ENCODE peak calls at places on chromosomes 13 and 19, in ten cellular contexts. One of them, this sample, is unnamed.

GRCh38 chr19:20233105-20233504 is 66.1 kb downstream of the ZNF486 start:
- DNase-seq in left ventricle myocardium inferior: no peak
- DNase-seq in Peyer's patch: no peak
- DNase-seq in lower leg skin: no peak
- DNase-seq in heart right ventricle: no peak
- DNase-seq in cardiac fibroblast: no peak
- DNase-seq in GM12865: no peak
- DNase-seq in AG09309: no peak
- DNase-seq in fibroblast of pulmonary artery: no peak
- DNase-seq in fibroblast of the aortic adventitia: no peak
- DNase-seq in this sample: no peak

GRCh38 chr19:18663940-18664530 is 19.4 kb upstream of the CRTC1 start:
- DNase-seq in cardiac fibroblast: no peak
- DNase-seq in fibroblast of the aortic adventitia: no peak
- DNase-seq in heart right ventricle: no peak
- DNase-seq in GM12865: no peak
- DNase-seq in Peyer's patch: no peak
- DNase-seq in fibroblast of pulmonary artery: no peak
- DNase-seq in left ventricle myocardium inferior: no peak
- DNase-seq in lower leg skin: no peak
- DNase-seq in AG09309: no peak
- DNase-seq in this sample: no peak

GRCh38 chr13:23509781-23510543 is 60.2 kb upstream of the TNFRSF19 start:
- DNase-seq in GM12865: no peak
- DNase-seq in lower leg skin: no peak
- DNase-seq in fibroblast of the aortic adventitia: peak
- DNase-seq in Peyer's patch: no peak
- DNase-seq in left ventricle myocardium inferior: no peak
- DNase-seq in heart right ventricle: no peak
- DNase-seq in cardiac fibroblast: peak
- DNase-seq in AG09309: peak
- DNase-seq in fibroblast of pulmonary artery: peak
- DNase-seq in this sample: no peak

GRCh38 chr19:28878862-28879566 is 333.9 kb downstream of the UQCRFS1 start:
- DNase-seq in lower leg skin: peak
- DNase-seq in fibroblast of pulmonary artery: peak
- DNase-seq in AG09309: peak
- DNase-seq in Peyer's patch: no peak
- DNase-seq in heart right ventricle: peak
- DNase-seq in cardiac fibroblast: peak
- DNase-seq in left ventricle myocardium inferior: peak
- DNase-seq in fibroblast of the aortic adventitia: peak
- DNase-seq in GM12865: peak
- DNase-seq in this sample: peak

GRCh38 chr13:67462098-67462497 is 232.0 kb upstream of the PCDH9 start:
- DNase-seq in heart right ventricle: no peak
- DNase-seq in cardiac fibroblast: no peak
- DNase-seq in fibroblast of pulmonary artery: no peak
- DNase-seq in Peyer's patch: no peak
- DNase-seq in lower leg skin: no peak
- DNase-seq in left ventricle myocardium inferior: no peak
- DNase-seq in GM12865: no peak
- DNase-seq in AG09309: no peak
- DNase-seq in fibroblast of the aortic adventitia: no peak
- DNase-seq in this sample: no peak

GRCh38 chr13:102800145-102801041 is 1.5 kb downstream of the BIVM start:
- DNase-seq in AG09309: peak
- DNase-seq in heart right ventricle: peak
- DNase-seq in lower leg skin: peak
- DNase-seq in left ventricle myocardium inferior: peak
- DNase-seq in fibroblast of pulmonary artery: peak
- DNase-seq in cardiac fibroblast: peak
- DNase-seq in fibroblast of the aortic adventitia: peak
- DNase-seq in Peyer's patch: peak
- DNase-seq in GM12865: peak
- DNase-seq in this sample: peak

GRCh38 chr13:34011552-34012085 is 193.7 kb downstream of the RFC3 start:
- DNase-seq in left ventricle myocardium inferior: no peak
- DNase-seq in AG09309: no peak
- DNase-seq in lower leg skin: no peak
- DNase-seq in GM12865: no peak
- DNase-seq in fibroblast of pulmonary artery: no peak
- DNase-seq in fibroblast of the aortic adventitia: no peak
- DNase-seq in cardiac fibroblast: no peak
- DNase-seq in Peyer's patch: no peak
- DNase-seq in heart right ventricle: no peak
- DNase-seq in this sample: no peak

GRCh38 chr13:78298657-78299056 is 304.7 kb downstream of the POU4F1 start:
- DNase-seq in cardiac fibroblast: peak
- DNase-seq in fibroblast of pulmonary artery: no peak
- DNase-seq in GM12865: no peak
- DNase-seq in lower leg skin: no peak
- DNase-seq in AG09309: no peak
- DNase-seq in heart right ventricle: no peak
- DNase-seq in Peyer's patch: no peak
- DNase-seq in fibroblast of the aortic adventitia: no peak
- DNase-seq in left ventricle myocardium inferior: no peak
- DNase-seq in this sample: no peak

GRCh38 chr19:53849237-53849676 is 18.4 kb upstream of the MYADM start:
- DNase-seq in fibroblast of pulmonary artery: peak
- DNase-seq in heart right ventricle: peak
- DNase-seq in AG09309: peak
- DNase-seq in Peyer's patch: no peak
- DNase-seq in left ventricle myocardium inferior: no peak
- DNase-seq in fibroblast of the aortic adventitia: peak
- DNase-seq in cardiac fibroblast: peak
- DNase-seq in lower leg skin: no peak
- DNase-seq in GM12865: no peak
- DNase-seq in this sample: no peak

DNA sequence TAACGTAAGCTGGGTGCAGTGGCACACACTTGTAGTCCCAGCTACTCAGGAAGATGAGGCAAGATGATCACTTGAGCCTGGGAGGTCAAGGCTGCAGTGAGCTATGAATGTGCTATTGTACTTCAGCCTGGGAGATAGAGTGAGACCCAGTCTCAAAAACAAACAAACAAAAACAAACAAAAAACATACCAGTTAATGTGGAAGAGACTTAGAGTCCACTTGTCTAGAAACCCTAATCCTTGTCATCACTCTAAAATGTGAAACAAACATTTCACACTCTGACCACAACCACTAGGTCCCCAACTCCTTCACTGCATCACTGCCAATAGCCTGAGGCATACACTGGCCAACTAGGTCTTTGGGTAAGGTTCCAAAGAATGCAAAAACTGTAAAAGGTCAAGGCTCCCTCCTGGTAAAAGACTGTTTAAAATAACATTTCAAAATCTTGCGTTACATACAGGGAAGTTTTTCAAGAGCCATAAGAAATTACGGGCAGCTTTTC is 28.6 kb upstream of the CYP2B6 start:
- DNase-seq in lower leg skin: peak
- DNase-seq in fibroblast of pulmonary artery: peak
- DNase-seq in Peyer's patch: no peak
- DNase-seq in fibroblast of the aortic adventitia: peak
- DNase-seq in AG09309: peak
- DNase-seq in heart right ventricle: no peak
- DNase-seq in cardiac fibroblast: peak
- DNase-seq in left ventricle myocardium inferior: no peak
- DNase-seq in GM12865: no peak
- DNase-seq in this sample: no peak
- TF ChIP-seq CTCF in lower leg skin: no peak
- TF ChIP-seq CTCF in fibroblast of pulmonary artery: no peak
- TF ChIP-seq CTCF in Peyer's patch: no peak
- TF ChIP-seq CTCF in fibroblast of the aortic adventitia: no peak
- TF ChIP-seq CTCF in AG09309: no peak
- TF ChIP-seq CTCF in heart right ventricle: no peak
- TF ChIP-seq CTCF in cardiac fibroblast: no peak
- TF ChIP-seq CTCF in left ventricle myocardium inferior: no peak
- TF ChIP-seq CTCF in GM12865: no peak
- TF ChIP-seq CTCF in this sample: no peak

GRCh38 chr13:30762643-30763042 is 27.3 kb downstream of the ALOX5AP start:
- DNase-seq in heart right ventricle: no peak
- DNase-seq in fibroblast of pulmonary artery: peak
- DNase-seq in Peyer's patch: no peak
- DNase-seq in GM12865: no peak
- DNase-seq in lower leg skin: no peak
- DNase-seq in AG09309: no peak
- DNase-seq in fibroblast of the aortic adventitia: peak
- DNase-seq in cardiac fibroblast: peak
- DNase-seq in left ventricle myocardium inferior: no peak
- DNase-seq in this sample: no peak

GRCh38 chr13:30766234-30766633 is 30.9 kb downstream of the ALOX5AP start:
- DNase-seq in heart right ventricle: no peak
- DNase-seq in AG09309: no peak
- DNase-seq in cardiac fibroblast: no peak
- DNase-seq in lower leg skin: no peak
- DNase-seq in fibroblast of pulmonary artery: no peak
- DNase-seq in fibroblast of the aortic adventitia: no peak
- DNase-seq in GM12865: no peak
- DNase-seq in left ventricle myocardium inferior: no peak
- DNase-seq in Peyer's patch: no peak
- DNase-seq in this sample: no peak

GRCh38 chr13:30763786-30764440 is 28.6 kb downstream of the ALOX5AP start:
- DNase-seq in cardiac fibroblast: peak
- DNase-seq in left ventricle myocardium inferior: no peak
- DNase-seq in AG09309: no peak
- DNase-seq in Peyer's patch: no peak
- DNase-seq in fibroblast of pulmonary artery: peak
- DNase-seq in GM12865: no peak
- DNase-seq in fibroblast of the aortic adventitia: peak
- DNase-seq in heart right ventricle: no peak
- DNase-seq in lower leg skin: no peak
- DNase-seq in this sample: no peak

GRCh38 chr13:30766957-30767603 is 31.7 kb downstream of the ALOX5AP start:
- DNase-seq in fibroblast of the aortic adventitia: no peak
- DNase-seq in fibroblast of pulmonary artery: no peak
- DNase-seq in left ventricle myocardium inferior: no peak
- DNase-seq in AG09309: no peak
- DNase-seq in Peyer's patch: no peak
- DNase-seq in heart right ventricle: no peak
- DNase-seq in GM12865: peak
- DNase-seq in cardiac fibroblast: no peak
- DNase-seq in lower leg skin: no peak
- DNase-seq in this sample: peak
- TF ChIP-seq CTCF in fibroblast of the aortic adventitia: no peak
- TF ChIP-seq CTCF in fibroblast of pulmonary artery: no peak
- TF ChIP-seq CTCF in left ventricle myocardium inferior: no peak
- TF ChIP-seq CTCF in AG09309: no peak
- TF ChIP-seq CTCF in Peyer's patch: no peak
- TF ChIP-seq CTCF in heart right ventricle: no peak
- TF ChIP-seq CTCF in GM12865: no peak
- TF ChIP-seq CTCF in cardiac fibroblast: no peak
- TF ChIP-seq CTCF in lower leg skin: no peak
- TF ChIP-seq CTCF in this sample: no peak

GRCh38 chr19:47379398-47379938 is 30.4 kb downstream of the DHX34 start:
- DNase-seq in heart right ventricle: no peak
- DNase-seq in AG09309: no peak
- DNase-seq in lower leg skin: no peak
- DNase-seq in fibroblast of the aortic adventitia: no peak
- DNase-seq in Peyer's patch: no peak
- DNase-seq in fibroblast of pulmonary artery: no peak
- DNase-seq in cardiac fibroblast: no peak
- DNase-seq in GM12865: no peak
- DNase-seq in left ventricle myocardium inferior: no peak
- DNase-seq in this sample: no peak

GRCh38 chr19:47376589-47377144 is 27.6 kb downstream of the DHX34 start:
- DNase-seq in heart right ventricle: no peak
- DNase-seq in left ventricle myocardium inferior: no peak
- DNase-seq in Peyer's patch: no peak
- DNase-seq in GM12865: no peak
- DNase-seq in cardiac fibroblast: no peak
- DNase-seq in fibroblast of the aortic adventitia: no peak
- DNase-seq in fibroblast of pulmonary artery: no peak
- DNase-seq in AG09309: no peak
- DNase-seq in lower leg skin: no peak
- DNase-seq in this sample: no peak

GRCh38 chr19:47377208-47377701 is 28.1 kb downstream of the DHX34 start:
- DNase-seq in Peyer's patch: no peak
- DNase-seq in fibroblast of pulmonary artery: no peak
- DNase-seq in left ventricle myocardium inferior: peak
- DNase-seq in fibroblast of the aortic adventitia: no peak
- DNase-seq in GM12865: no peak
- DNase-seq in AG09309: no peak
- DNase-seq in lower leg skin: no peak
- DNase-seq in cardiac fibroblast: no peak
- DNase-seq in heart right ventricle: peak
- DNase-seq in this sample: no peak

GRCh38 chr19:47378246-47378645 is 29.1 kb downstream of the DHX34 start:
- DNase-seq in left ventricle myocardium inferior: no peak
- DNase-seq in lower leg skin: no peak
- DNase-seq in fibroblast of the aortic adventitia: no peak
- DNase-seq in Peyer's patch: no peak
- DNase-seq in fibroblast of pulmonary artery: no peak
- DNase-seq in heart right ventricle: no peak
- DNase-seq in AG09309: no peak
- DNase-seq in cardiac fibroblast: no peak
- DNase-seq in GM12865: no peak
- DNase-seq in this sample: no peak

GRCh38 chr19:47377801-47378200 is 28.7 kb downstream of the DHX34 start:
- DNase-seq in heart right ventricle: no peak
- DNase-seq in fibroblast of pulmonary artery: no peak
- DNase-seq in GM12865: no peak
- DNase-seq in Peyer's patch: no peak
- DNase-seq in fibroblast of the aortic adventitia: no peak
- DNase-seq in cardiac fibroblast: no peak
- DNase-seq in left ventricle myocardium inferior: no peak
- DNase-seq in AG09309: no peak
- DNase-seq in lower leg skin: no peak
- DNase-seq in this sample: peak
- TF ChIP-seq CTCF in heart right ventricle: no peak
- TF ChIP-seq CTCF in fibroblast of pulmonary artery: no peak
- TF ChIP-seq CTCF in GM12865: no peak
- TF ChIP-seq CTCF in Peyer's patch: no peak
- TF ChIP-seq CTCF in fibroblast of the aortic adventitia: no peak
- TF ChIP-seq CTCF in cardiac fibroblast: no peak
- TF ChIP-seq CTCF in left ventricle myocardium inferior: no peak
- TF ChIP-seq CTCF in AG09309: no peak
- TF ChIP-seq CTCF in lower leg skin: no peak
- TF ChIP-seq CTCF in this sample: no peak

DNA sequence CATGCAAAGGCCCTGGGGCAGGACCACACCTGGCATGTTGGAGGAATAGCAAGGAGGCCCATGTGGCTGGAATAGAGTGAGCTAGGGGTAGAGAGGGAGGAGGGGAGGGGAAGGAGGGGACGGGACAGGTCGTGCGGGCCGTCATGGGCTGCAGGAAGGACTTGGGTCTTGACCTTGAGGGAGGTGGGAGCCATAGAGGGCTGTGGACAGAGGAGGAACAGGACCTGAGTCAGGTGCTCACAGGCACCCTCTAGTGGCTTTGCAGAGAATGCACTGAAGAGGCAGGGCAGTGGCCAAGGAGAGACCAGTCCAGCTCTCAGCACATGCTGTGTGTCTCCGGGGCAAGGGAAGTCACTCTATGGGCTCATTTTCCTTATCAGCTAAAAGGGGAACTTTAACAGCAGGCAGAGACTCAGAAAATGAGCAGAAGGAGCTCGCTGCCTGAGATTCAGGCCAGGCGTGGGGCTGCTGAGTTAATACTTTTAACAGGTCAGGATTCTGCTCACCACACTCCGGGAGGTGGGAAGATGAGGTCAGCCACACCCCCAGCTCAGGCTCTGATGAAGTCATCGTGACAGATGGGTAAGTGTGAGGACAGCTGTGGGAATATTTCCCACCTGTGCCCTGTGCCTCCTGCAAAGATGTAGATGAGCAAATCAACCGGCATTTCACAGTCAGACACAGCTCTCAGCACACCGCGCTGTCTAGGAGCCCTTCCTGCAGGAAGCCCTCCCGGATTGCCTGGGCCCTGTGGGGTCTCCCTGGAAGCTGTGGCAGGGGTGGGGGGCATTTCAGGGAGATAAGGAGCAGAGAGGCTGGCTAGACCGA is 6.0 kb upstream of the TNFAIP8L1 start:
- DNase-seq in GM12865: peak
- DNase-seq in lower leg skin: no peak
- DNase-seq in fibroblast of the aortic adventitia: peak
- DNase-seq in cardiac fibroblast: peak
- DNase-seq in fibroblast of pulmonary artery: peak
- DNase-seq in AG09309: no peak
- DNase-seq in left ventricle myocardium inferior: peak
- DNase-seq in heart right ventricle: peak
- DNase-seq in Peyer's patch: peak
- DNase-seq in this sample: peak
- TF ChIP-seq CTCF in GM12865: peak
- TF ChIP-seq CTCF in lower leg skin: no peak
- TF ChIP-seq CTCF in fibroblast of the aortic adventitia: peak
- TF ChIP-seq CTCF in cardiac fibroblast: peak
- TF ChIP-seq CTCF in fibroblast of pulmonary artery: peak
- TF ChIP-seq CTCF in AG09309: peak
- TF ChIP-seq CTCF in left ventricle myocardium inferior: peak
- TF ChIP-seq CTCF in heart right ventricle: peak
- TF ChIP-seq CTCF in Peyer's patch: peak
- TF ChIP-seq CTCF in this sample: peak

This sample was measured in GM13977.